ENCODE peak calls at places on chromosomes 11 and 22, in nine cellular contexts. B is progenitor cell of endocrine pancreas, X is fibroblast of mammary gland, J is lower lobe of right lung, O is cardiac fibroblast, A is choroid plexus epithelial cell, H is GM12865, N is foreskin fibroblast, Q is stomach. U is an unnamed sample.

GRCh38 chr22:31719850-31720471 is 30.0 kb downstream of the PRR14L start:
- DNase-seq in B (no peak), X (no peak), J (no peak), O (no peak), A (no peak), H (no peak), N (no peak), Q (no peak), U (no peak)

GRCh38 chr11:36308577-36308976 is 12.5 kb downstream of the PRR5L start:
- DNase-seq in B (no peak), X (no peak), J (no peak), O (peak), A (no peak), H (no peak), N (no peak), Q (no peak), U (no peak)

GRCh38 chr11:64868904-64869570 is 9.4 kb downstream of the EHD1 start:
- DNase-seq in B (no peak), X (peak), J (no peak), O (peak), A (peak), H (peak), N (peak), Q (no peak), U (no peak)

GRCh38 chr11:94417386-94417987 is 16.3 kb upstream of the GPR83 start:
- DNase-seq in B (no peak), X (peak), J (no peak), O (peak), A (peak), H (peak), N (peak), Q (no peak), U (no peak)

GRCh38 chr22:36662981-36663380 is 40.6 kb downstream of the CACNG2 start:
- DNase-seq in B (no peak), X (no peak), J (no peak), O (no peak), A (no peak), H (no peak), N (no peak), Q (no peak), U (no peak)

GRCh38 chr11:109522116-109522755 is 100.2 kb downstream of the C11orf87 start:
- DNase-seq in B (no peak), X (no peak), J (no peak), O (no peak), A (no peak), H (no peak), N (no peak), Q (no peak), U (no peak)

GRCh38 chr11:111524056-111524455 is 9.5 kb downstream of the HOATZ start:
- DNase-seq in B (no peak), X (no peak), J (no peak), O (peak), A (no peak), H (no peak), N (no peak), Q (no peak), U (no peak)

GRCh38 chr11:14974723-14975587 is 2.8 kb upstream of the CALCA start:
- DNase-seq in B (peak), X (peak), J (no peak), O (peak), A (peak), H (peak), N (no peak), Q (peak), U (peak)

GRCh38 chr22:48719978-48720661 is 1107.6 kb downstream of the BRD1 start:
- DNase-seq in B (no peak), X (no peak), J (no peak), O (no peak), A (no peak), H (no peak), N (no peak), Q (no peak), U (peak)

GRCh38 chr11:72040497-72041363 is 39.6 kb downstream of the NUMA1 start:
- DNase-seq in B (peak), X (peak), J (peak), O (peak), A (peak), H (peak), N (peak), Q (peak), U (peak)

GRCh38 chr22:46074771-46075551 is 75.4 kb upstream of the PPARA start:
- DNase-seq in B (no peak), X (no peak), J (peak), O (peak), A (no peak), H (no peak), N (no peak), Q (peak), U (no peak)

GRCh38 chr11:45143494-45143893 is 2.9 kb upstream of the PRDM11 start:
- DNase-seq in B (no peak), X (no peak), J (no peak), O (no peak), A (no peak), H (no peak), N (no peak), Q (no peak), U (no peak)

GRCh38 chr11:110907629-110908028 is 195.4 kb upstream of the ARHGAP20 start:
- DNase-seq in B (no peak), X (peak), J (no peak), O (peak), A (peak), H (peak), N (peak), Q (peak), U (peak)

GRCh38 chr11:55714982-55715888 is 53.2 kb downstream of the OR4C6 start:
- DNase-seq in B (no peak), X (no peak), J (no peak), O (no peak), A (no peak), H (peak), N (no peak), Q (no peak), U (peak)

GRCh38 chr22:35900483-35901168 is 128.0 kb downstream of the RBFOX2 start:
- DNase-seq in B (no peak), X (peak), J (no peak), O (peak), A (peak), H (no peak), N (peak), Q (no peak), U (peak)

GRCh38 chr11:43521471-43521870 is 159.1 kb upstream of the HSD17B12 start:
- DNase-seq in B (no peak), X (no peak), J (no peak), O (no peak), A (no peak), H (no peak), N (no peak), Q (no peak), U (no peak)

GRCh38 chr11:123253909-123254308 is 58.9 kb upstream of the CLMP start:
- DNase-seq in B (no peak), X (peak), J (no peak), O (no peak), A (peak), H (no peak), N (peak), Q (no peak), U (no peak)

GRCh38 chr11:80937831-80938230 is 1497.0 kb upstream of the TENM4 start:
- DNase-seq in B (no peak), X (peak), J (no peak), O (peak), A (peak), H (no peak), N (no peak), Q (no peak), U (no peak)

GRCh38 chr11:100681064-100681502 is 6.0 kb upstream of the ARHGAP42 start:
- DNase-seq in B (no peak), X (peak), J (peak), O (peak), A (peak), H (peak), N (peak), Q (peak), U (peak)

GRCh38 chr11:57641426-57641825 is 8.3 kb downstream of the YPEL4 start:
- DNase-seq in B (no peak), X (peak), J (no peak), O (peak), A (peak), H (peak), N (no peak), Q (no peak), U (peak)

GRCh38 chr11:2709429-2709828 is 9.6 kb upstream of the KCNQ1OT1 start:
- DNase-seq in B (no peak), X (peak), J (no peak), O (peak), A (peak), H (no peak), N (peak), Q (no peak), U (no peak)

GRCh38 chr11:74838188-74838587 is 89.5 kb downstream of the RNF169 start:
- DNase-seq in B (no peak), X (no peak), J (no peak), O (no peak), A (no peak), H (no peak), N (no peak), Q (no peak), U (no peak)

GRCh38 chr22:31814942-31815341 is 61.1 kb downstream of the DEPDC5 start:
- DNase-seq in B (no peak), X (no peak), J (no peak), O (no peak), A (no peak), H (no peak), N (no peak), Q (no peak), U (no peak)

GRCh38 chr11:43557553-43558031 is 122.9 kb upstream of the HSD17B12 start:
- DNase-seq in B (no peak), X (no peak), J (no peak), O (no peak), A (peak), H (no peak), N (no peak), Q (no peak), U (no peak)

GRCh38 chr11:8168485-8169257 is at the start of gene RIC3:
- DNase-seq in B (peak), X (no peak), J (peak), O (no peak), A (no peak), H (peak), N (no peak), Q (peak), U (peak)

GRCh38 chr22:43789452-43789851 is 22.7 kb downstream of the EFCAB6 start:
- DNase-seq in B (no peak), X (peak), J (no peak), O (peak), A (peak), H (peak), N (peak), Q (no peak), U (no peak)

GRCh38 chr11:134086376-134086775 is 17.5 kb downstream of the JAM3 start:
- DNase-seq in B (no peak), X (no peak), J (no peak), O (no peak), A (no peak), H (no peak), N (no peak), Q (no peak), U (no peak)

GRCh38 chr22:26360169-26360885 is 68.7 kb upstream of the ASPHD2 start:
- DNase-seq in B (peak), X (peak), J (peak), O (peak), A (peak), H (peak), N (peak), Q (peak), U (peak)

DNA sequence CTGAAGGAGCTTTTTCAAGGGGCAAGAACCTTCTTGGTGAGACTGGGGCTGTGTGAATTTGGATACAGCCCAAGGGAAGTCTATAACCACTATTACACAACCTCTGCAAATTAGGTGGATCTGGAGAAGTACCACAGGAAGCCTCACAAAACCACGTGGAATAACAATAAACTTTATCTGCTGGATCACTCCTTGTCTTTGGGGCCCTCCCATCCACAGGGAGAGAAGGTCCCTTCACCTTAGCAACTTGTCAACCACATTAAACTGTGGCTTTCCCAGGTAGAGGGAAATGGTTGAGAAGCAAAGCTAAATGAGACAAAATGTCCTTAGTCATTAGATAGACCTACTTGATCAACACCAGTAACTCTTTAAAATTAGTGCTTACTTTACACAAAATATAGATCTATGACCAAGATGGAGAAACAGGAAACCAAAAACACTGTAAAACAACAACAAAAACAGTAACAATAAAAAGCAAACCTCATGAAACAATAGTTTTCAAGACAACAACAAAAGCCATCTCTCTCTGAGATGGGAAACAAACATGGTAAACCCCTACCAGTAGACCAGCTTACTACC is 9.7 kb downstream of the NARS2 start:
- DNase-seq in B (no peak), X (peak), J (no peak), O (no peak), A (peak), H (no peak), N (no peak), Q (no peak), U (no peak)
- TF ChIP-seq CTCF in B (no peak), X (no peak), J (no peak), O (no peak), A (no peak), H (no peak), N (no peak), Q (no peak), U (no peak)

GRCh38 chr11:34732831-34733230 is 111.9 kb downstream of the EHF start:
- DNase-seq in B (no peak), X (no peak), J (no peak), O (no peak), A (no peak), H (no peak), N (no peak), Q (no peak), U (no peak)
- TF ChIP-seq CTCF in B (no peak), X (no peak), J (no peak), O (no peak), A (no peak), H (no peak), N (no peak), Q (no peak), U (no peak)

DNA sequence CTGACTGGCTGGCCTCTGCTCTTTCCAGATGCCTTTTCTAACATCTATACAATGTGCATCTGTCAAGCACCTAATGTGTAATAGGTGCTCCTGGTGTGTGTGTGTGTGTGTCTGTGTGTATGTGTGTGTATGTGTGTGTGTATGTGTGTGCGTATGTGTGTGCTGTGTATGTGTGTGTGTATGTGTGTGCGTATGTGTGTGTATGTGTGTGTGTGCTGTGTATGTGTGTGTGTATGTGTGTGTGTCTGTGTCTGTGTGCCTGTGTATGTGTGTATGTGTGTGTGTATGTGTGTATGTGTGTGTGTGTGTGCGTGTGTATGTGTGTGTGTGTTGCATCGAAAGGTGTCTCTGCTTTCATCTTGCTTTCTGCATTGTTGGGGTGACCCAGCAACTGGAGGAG is 57.9 kb downstream of the PKNOX2 start:
- DNase-seq in B (no peak), X (no peak), J (no peak), O (no peak), A (no peak), H (no peak), N (no peak), Q (no peak), U (no peak)
- TF ChIP-seq CTCF in B (no peak), X (no peak), J (no peak), O (no peak), A (no peak), H (no peak), N (no peak), Q (no peak), U (no peak)

GRCh38 chr11:65919151-65920034 is at the start of gene DRAP1:
- DNase-seq in B (peak), X (peak), J (peak), O (peak), A (peak), H (peak), N (peak), Q (peak), U (peak)
- TF ChIP-seq CTCF in B (peak), X (no peak), J (peak), O (no peak), A (no peak), H (no peak), N (no peak), Q (no peak), U (no peak)

GRCh38 chr11:58784995-58785394 is 53.3 kb upstream of the GLYAT start:
- DNase-seq in B (no peak), X (no peak), J (no peak), O (no peak), A (no peak), H (peak), N (no peak), Q (no peak), U (no peak)
- TF ChIP-seq CTCF in B (no peak), X (peak), J (no peak), O (peak), A (no peak), H (peak), N (no peak), Q (no peak), U (no peak)

GRCh38 chr11:22079133-22079847 is 113.6 kb upstream of the ANO5 start:
- DNase-seq in B (no peak), X (no peak), J (no peak), O (no peak), A (no peak), H (no peak), N (no peak), Q (no peak), U (no peak)

GRCh38 chr11:22082178-22082577 is 110.7 kb upstream of the ANO5 start:
- DNase-seq in B (no peak), X (no peak), J (no peak), O (no peak), A (no peak), H (no peak), N (no peak), Q (no peak), U (no peak)

GRCh38 chr11:22078063-22078462 is 114.8 kb upstream of the ANO5 start:
- DNase-seq in B (no peak), X (no peak), J (no peak), O (no peak), A (no peak), H (no peak), N (no peak), Q (no peak), U (no peak)

DNA sequence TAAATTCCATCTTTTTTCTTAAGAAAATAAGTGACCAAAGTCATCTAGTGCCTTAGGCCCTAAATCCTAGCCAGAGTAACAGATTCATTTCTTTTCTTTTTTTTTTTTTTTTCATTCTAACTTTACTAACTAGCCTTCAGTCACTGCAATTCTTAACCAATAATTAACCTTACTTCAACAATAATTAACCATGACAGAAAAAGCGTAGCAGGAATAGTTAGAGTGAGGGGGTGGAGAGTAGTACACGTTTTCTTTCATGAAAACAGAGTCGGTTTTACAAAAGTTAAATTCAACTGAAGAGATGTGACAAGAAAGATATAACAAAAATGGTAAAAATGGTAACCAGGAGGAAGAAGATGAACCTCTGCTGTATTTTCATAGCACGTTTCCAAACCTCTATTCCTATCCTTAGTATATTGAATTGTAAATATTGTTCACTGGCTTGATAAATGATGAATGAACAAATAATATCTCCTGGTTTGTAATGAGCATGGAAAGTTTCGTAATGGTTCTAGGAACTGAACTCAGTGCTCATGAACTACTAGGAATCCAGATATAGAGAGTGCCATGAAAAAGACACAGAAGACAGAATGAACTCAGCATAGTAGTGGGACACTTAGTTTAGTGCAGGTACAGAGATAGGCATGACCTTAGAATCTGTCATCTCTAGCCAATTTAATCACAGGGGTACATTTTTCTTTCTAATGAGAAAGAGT is 116.5 kb upstream of the ANO5 start:
- DNase-seq in B (no peak), X (no peak), J (no peak), O (no peak), A (no peak), H (no peak), N (no peak), Q (no peak), U (no peak)
- TF ChIP-seq CTCF in B (no peak), X (no peak), J (no peak), O (no peak), A (no peak), H (no peak), N (no peak), Q (no peak), U (no peak)

GRCh38 chr22:39130892-39131855 is 21.3 kb downstream of the CBX7 start:
- DNase-seq in B (no peak), X (no peak), J (no peak), O (peak), A (peak), H (no peak), N (no peak), Q (no peak), U (no peak)

GRCh38 chr22:39129746-39130145 is 22.7 kb downstream of the CBX7 start:
- DNase-seq in B (no peak), X (no peak), J (no peak), O (no peak), A (no peak), H (no peak), N (no peak), Q (no peak), U (no peak)

GRCh38 chr22:39129081-39129480 is 23.4 kb downstream of the CBX7 start:
- DNase-seq in B (no peak), X (no peak), J (no peak), O (no peak), A (no peak), H (no peak), N (no peak), Q (no peak), U (no peak)

GRCh38 chr22:39130152-39130704 is 22.3 kb downstream of the CBX7 start:
- DNase-seq in B (no peak), X (no peak), J (no peak), O (no peak), A (no peak), H (no peak), N (no peak), Q (no peak), U (no peak)

DNA sequence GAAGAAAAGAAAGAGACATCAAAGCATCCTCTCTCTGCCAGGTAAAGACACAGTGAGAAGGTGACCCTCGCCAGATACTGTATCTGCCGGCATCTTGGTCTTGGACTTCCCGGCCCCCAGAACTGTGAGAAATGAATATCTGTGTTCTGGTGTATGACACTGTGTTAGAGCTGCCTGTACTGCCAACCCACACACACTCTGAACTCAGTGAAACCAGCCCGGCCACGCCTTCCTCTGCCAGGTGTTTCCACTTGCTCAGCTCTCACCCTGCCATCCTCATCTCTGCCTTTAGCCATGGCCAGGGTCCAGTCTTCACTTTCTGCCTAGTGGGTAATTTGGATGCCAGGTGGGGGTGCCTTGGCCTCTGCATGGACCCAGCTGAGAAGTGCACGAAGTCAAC is 24.0 kb downstream of the CBX7 start:
- DNase-seq in B (no peak), X (no peak), J (no peak), O (no peak), A (no peak), H (no peak), N (no peak), Q (no peak), U (peak)
- TF ChIP-seq CTCF in B (no peak), X (no peak), J (no peak), O (no peak), A (no peak), H (no peak), N (no peak), Q (no peak), U (no peak)

DNA sequence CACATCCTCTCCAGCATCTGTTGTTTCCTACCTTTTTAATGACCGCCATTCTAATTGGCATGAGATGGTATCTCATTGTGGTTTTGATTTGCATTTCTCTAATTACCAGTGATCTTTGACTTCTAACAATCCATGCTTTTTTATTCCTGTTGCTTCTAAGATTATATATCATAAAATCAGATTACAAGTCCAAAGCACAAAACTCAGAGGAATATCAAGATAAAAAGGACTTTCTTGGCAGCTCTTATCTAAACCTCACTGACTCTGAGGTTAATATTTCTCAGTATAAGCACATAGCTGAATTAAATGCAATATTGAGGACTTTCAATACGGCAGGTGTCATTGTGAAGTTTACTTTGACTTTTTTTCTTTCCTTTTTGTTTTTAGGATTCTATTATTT is 11.4 kb downstream of the SLC5A12 start:
- DNase-seq in B (no peak), X (no peak), J (no peak), O (no peak), A (no peak), H (no peak), N (no peak), Q (no peak), U (no peak)
- TF ChIP-seq CTCF in B (no peak), X (no peak), J (no peak), O (no peak), A (no peak), H (no peak), N (no peak), Q (no peak), U (no peak)